ENCODE peak calls at places on chromosomes 12 and 14, in eight cellular contexts. R is psoas muscle; L is body of pancreas; O is endothelial cell of umbilical vein; M is hepatocyte; I is neural progenitor cell; V is naive thymus-derived CD4-positive, alpha-beta T cell; P is right atrium auricular region. S is an unnamed sample.
A peak's percentile ranks its signal among the peaks of the same experiment; 100 is the strongest.

GRCh38 chr12:131134523-131135310 is 181.0 kb downstream of the ADGRD1 start:
- DNase-seq in L (no peak), M (no peak), V (no peak), O (no peak), I (no peak), P (peak; percentile 49), R (no peak), S (no peak)

GRCh38 chr12:94649349-94650142 is 811 bp downstream of the TMCC3 start:
- DNase-seq in O (peak; percentile 64), R (peak; percentile 64), V (peak; percentile 31), I (peak; percentile 68), L (peak; percentile 33), P (no peak), M (peak; percentile 67), S (peak; percentile 36)

GRCh38 chr12:105523164-105524057 is 192.9 kb downstream of the C12orf75 start:
- DNase-seq in P (peak; percentile 82), R (peak; percentile 75), M (peak; percentile 76), V (no peak), L (peak; percentile 26), I (peak; percentile 63), O (peak; percentile 18), S (peak; percentile 39)

GRCh38 chr12:3727877-3728632 is 24.9 kb downstream of the CRACR2A start:
- DNase-seq in P (no peak), M (no peak), I (peak; percentile 20), V (peak; percentile 21), R (no peak), O (no peak), L (peak; percentile 28), S (no peak)

GRCh38 chr12:131250028-131250950 is 296.6 kb downstream of the ADGRD1 start:
- DNase-seq in M (no peak), R (peak; percentile 56), L (no peak), V (no peak), P (no peak), O (no peak), I (no peak), S (no peak)

GRCh38 chr14:94175403-94176146 is 1.5 kb downstream of the PPP4R4 start:
- DNase-seq in V (no peak), M (no peak), L (no peak), I (no peak), O (no peak), P (no peak), R (no peak), S (no peak)

GRCh38 chr12:116603516-116603915 is 44.3 kb downstream of the MAP1LC3B2 start:
- DNase-seq in I (peak; percentile 22), V (no peak), L (no peak), M (no peak), P (no peak), R (no peak), O (no peak), S (no peak)

GRCh38 chr14:75411194-75411552 is 16.6 kb upstream of the JDP2 start:
- DNase-seq in O (no peak), R (no peak), M (no peak), V (no peak), I (no peak), L (no peak), P (no peak), S (no peak)

GRCh38 chr12:30417697-30418231 is 277.9 kb downstream of the IPO8 start:
- DNase-seq in V (no peak), P (no peak), L (no peak), R (peak; percentile 19), I (no peak), M (no peak), O (peak; percentile 10), S (no peak)

GRCh38 chr14:99382781-99383456 is 97.7 kb downstream of the SETD3 start:
- DNase-seq in V (no peak), O (no peak), L (no peak), R (no peak), I (no peak), P (no peak), M (no peak), S (no peak)

GRCh38 chr14:57297852-57298251 is 29.1 kb downstream of the AP5M1 start:
- DNase-seq in M (no peak), O (no peak), I (no peak), L (no peak), V (no peak), P (no peak), R (no peak), S (no peak)

GRCh38 chr14:71328954-71329353 is 421.7 kb downstream of the PCNX1 start:
- DNase-seq in V (no peak), P (no peak), L (no peak), O (no peak), I (no peak), R (no peak), M (no peak), S (no peak)
- H3K4me1 ChIP-seq in V (peaks cover 23% of the 10 kb centered on the region), P (no peaks in the 10 kb centered on the region), L (no peaks in the 10 kb centered on the region), O (no peaks in the 10 kb centered on the region), I (peaks cover 20% of the 10 kb centered on the region), R (no peaks in the 10 kb centered on the region), M (no peaks in the 10 kb centered on the region), S (peaks cover 2% of the 10 kb centered on the region)

GRCh38 chr12:49565956-49566265 is 2.0 kb downstream of the MCRS1 start:
- DNase-seq in M (no peak), P (no peak), V (no peak), O (no peak), I (no peak), L (no peak), R (no peak), S (no peak)
- H3K36me3 ChIP-seq in M (no peaks in the 10 kb centered on the region), P (peaks cover 37% of the 10 kb centered on the region), V (peaks cover 28% of the 10 kb centered on the region), O (peaks cover 11% of the 10 kb centered on the region), I (no peaks in the 10 kb centered on the region), L (peaks cover 8% of the 10 kb centered on the region), R (peaks cover 8% of the 10 kb centered on the region), S (peaks cover 32% of the 10 kb centered on the region)

GRCh38 chr12:13204428-13204827 is 7.9 kb downstream of the EMP1 start:
- DNase-seq in P (no peak), M (no peak), O (peak; percentile 75), I (peak; percentile 21), R (no peak), L (no peak), V (no peak), S (no peak)
- H3K4me1 ChIP-seq in P (no peaks in the 10 kb centered on the region), M (peaks cover 16% of the 10 kb centered on the region), O (peaks cover 97% of the 10 kb centered on the region), I (peaks cover 16% of the 10 kb centered on the region), R (peaks cover 13% of the 10 kb centered on the region), L (no peaks in the 10 kb centered on the region), V (no peaks in the 10 kb centered on the region), S (peaks cover 17% of the 10 kb centered on the region)

GRCh38 chr12:25975179-25975578 is 16.7 kb downstream of the RASSF8 start:
- DNase-seq in V (no peak), P (no peak), L (no peak), O (no peak), M (no peak), I (no peak), R (no peak), S (no peak)
- H3K36me3 ChIP-seq in V (no peaks in the 10 kb centered on the region), P (no peaks in the 10 kb centered on the region), L (no peaks in the 10 kb centered on the region), O (no peaks in the 10 kb centered on the region), M (no peaks in the 10 kb centered on the region), I (no peaks in the 10 kb centered on the region), R (no peaks in the 10 kb centered on the region), S (no peaks in the 10 kb centered on the region)

GRCh38 chr14:50859296-50859624 is 12.6 kb upstream of the ABHD12B start:
- DNase-seq in L (no peak), R (no peak), V (no peak), M (no peak), P (no peak), I (no peak), O (no peak), S (no peak)
- H3K4me1 ChIP-seq in L (peaks cover 10% of the 10 kb centered on the region), R (peaks cover 20% of the 10 kb centered on the region), V (peaks cover 7% of the 10 kb centered on the region), M (no peaks in the 10 kb centered on the region), P (no peaks in the 10 kb centered on the region), I (peaks cover 15% of the 10 kb centered on the region), O (peaks cover 5% of the 10 kb centered on the region), S (no peaks in the 10 kb centered on the region)

GRCh38 chr14:102027951-102028350 is 58.9 kb downstream of the HSP90AA1 start:
- DNase-seq in I (no peak), L (no peak), M (no peak), O (no peak), P (no peak), V (no peak), R (no peak), S (no peak)

GRCh38 chr14:102029956-102030355 is 56.9 kb downstream of the HSP90AA1 start:
- DNase-seq in O (no peak), I (no peak), V (no peak), M (no peak), P (no peak), R (no peak), L (no peak), S (no peak)

GRCh38 chr14:102028733-102029132 is 58.1 kb downstream of the HSP90AA1 start:
- DNase-seq in P (no peak), R (no peak), V (no peak), O (no peak), M (peak; percentile 58), L (no peak), I (no peak), S (no peak)

DNA sequence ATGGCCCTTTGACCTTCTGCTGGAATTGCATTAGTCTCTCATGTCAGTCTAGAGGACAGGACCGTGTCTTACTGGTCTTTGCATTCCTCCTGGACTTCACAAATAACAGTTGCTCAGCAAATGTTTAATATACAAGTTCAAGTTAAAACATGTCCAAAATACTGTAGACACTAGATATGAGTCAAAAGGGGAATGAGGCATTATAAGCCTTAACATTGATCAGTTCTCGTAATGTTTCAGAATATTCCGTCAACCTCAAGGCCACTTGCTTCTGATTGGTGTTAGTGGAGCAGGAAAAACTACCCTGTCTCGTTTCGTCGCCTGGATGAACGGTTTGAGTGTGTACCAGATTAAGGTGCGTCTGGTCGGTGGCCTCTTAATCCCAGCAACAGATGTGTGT is 59.9 kb downstream of the HSP90AA1 start:
- DNase-seq in M (no peak), L (no peak), I (no peak), P (no peak), V (no peak), O (no peak), R (no peak), S (no peak)
- H3K36me3 ChIP-seq in M (peaks cover 4% of the 10 kb centered on the region), L (peaks cover 12% of the 10 kb centered on the region), I (peaks cover 24% of the 10 kb centered on the region), P (peaks cover 95% of the 10 kb centered on the region), V (peaks cover 52% of the 10 kb centered on the region), O (peaks cover 40% of the 10 kb centered on the region), R (peaks cover 33% of the 10 kb centered on the region), S (peaks cover 59% of the 10 kb centered on the region)

S was measured in lung.